ENCODE peak calls at places on chromosomes 5 and 9, in five cellular contexts. One of them, this sample, is unnamed.

GRCh38 chr9:99173570-99174504 is 47.9 kb downstream of the ALG2 start:
- DNase-seq in astrocyte of the spinal cord: no peak
- DNase-seq in effector memory CD4-positive, alpha-beta T cell: no peak
- DNase-seq in astrocyte: no peak
- DNase-seq in cardiac muscle cell: peak
- DNase-seq in this sample: no peak

GRCh38 chr9:98132806-98133631 is 14.0 kb upstream of the TRIM14 start:
- DNase-seq in cardiac muscle cell: no peak
- DNase-seq in astrocyte of the spinal cord: no peak
- DNase-seq in effector memory CD4-positive, alpha-beta T cell: no peak
- DNase-seq in astrocyte: no peak
- DNase-seq in this sample: no peak

GRCh38 chr9:90124961-90125360 is 517.7 kb downstream of the DIRAS2 start:
- DNase-seq in astrocyte of the spinal cord: no peak
- DNase-seq in cardiac muscle cell: peak
- DNase-seq in effector memory CD4-positive, alpha-beta T cell: no peak
- DNase-seq in astrocyte: no peak
- DNase-seq in this sample: no peak

GRCh38 chr9:81118416-81118815 is 570.9 kb downstream of the TLE1 start:
- DNase-seq in astrocyte of the spinal cord: no peak
- DNase-seq in effector memory CD4-positive, alpha-beta T cell: no peak
- DNase-seq in cardiac muscle cell: no peak
- DNase-seq in astrocyte: no peak
- DNase-seq in this sample: no peak

GRCh38 chr5:34895641-34896419 is 19.5 kb downstream of the RAD1 start:
- DNase-seq in astrocyte of the spinal cord: no peak
- DNase-seq in cardiac muscle cell: peak
- DNase-seq in effector memory CD4-positive, alpha-beta T cell: no peak
- DNase-seq in astrocyte: no peak
- DNase-seq in this sample: no peak

GRCh38 chr9:105390901-105391300 is 56.9 kb upstream of the FSD1L start:
- DNase-seq in astrocyte: no peak
- DNase-seq in effector memory CD4-positive, alpha-beta T cell: no peak
- DNase-seq in cardiac muscle cell: no peak
- DNase-seq in astrocyte of the spinal cord: no peak
- DNase-seq in this sample: no peak

GRCh38 chr9:90985631-90986030 is 184.0 kb downstream of the SYK start:
- DNase-seq in cardiac muscle cell: no peak
- DNase-seq in effector memory CD4-positive, alpha-beta T cell: no peak
- DNase-seq in astrocyte: no peak
- DNase-seq in astrocyte of the spinal cord: no peak
- DNase-seq in this sample: no peak

GRCh38 chr5:135735831-135736230 is 98.6 kb upstream of the SLC25A48 start:
- DNase-seq in cardiac muscle cell: no peak
- DNase-seq in effector memory CD4-positive, alpha-beta T cell: no peak
- DNase-seq in astrocyte of the spinal cord: no peak
- DNase-seq in astrocyte: no peak
- DNase-seq in this sample: no peak

GRCh38 chr5:174723315-174723978 is 935 bp upstream of the MSX2 start:
- DNase-seq in astrocyte of the spinal cord: no peak
- DNase-seq in effector memory CD4-positive, alpha-beta T cell: no peak
- DNase-seq in astrocyte: no peak
- DNase-seq in cardiac muscle cell: no peak
- DNase-seq in this sample: no peak

GRCh38 chr5:12920527-12920926 is 1016.3 kb upstream of the CTNND2 start:
- DNase-seq in astrocyte of the spinal cord: no peak
- DNase-seq in astrocyte: no peak
- DNase-seq in effector memory CD4-positive, alpha-beta T cell: no peak
- DNase-seq in cardiac muscle cell: no peak
- DNase-seq in this sample: no peak

GRCh38 chr9:15306757-15307522 is at the start of gene TTC39B:
- DNase-seq in astrocyte of the spinal cord: peak
- DNase-seq in cardiac muscle cell: peak
- DNase-seq in effector memory CD4-positive, alpha-beta T cell: peak
- DNase-seq in astrocyte: peak
- DNase-seq in this sample: peak

GRCh38 chr9:34603610-34604231 is 8.2 kb downstream of the RPP25L start:
- DNase-seq in effector memory CD4-positive, alpha-beta T cell: peak
- DNase-seq in cardiac muscle cell: peak
- DNase-seq in astrocyte of the spinal cord: peak
- DNase-seq in astrocyte: peak
- DNase-seq in this sample: no peak

GRCh38 chr5:61408476-61409168 is 76.6 kb downstream of the ZSWIM6 start:
- DNase-seq in astrocyte of the spinal cord: peak
- DNase-seq in astrocyte: peak
- DNase-seq in effector memory CD4-positive, alpha-beta T cell: peak
- DNase-seq in cardiac muscle cell: peak
- DNase-seq in this sample: peak
- H3K4me3 ChIP-seq in astrocyte of the spinal cord: no peak
- H3K4me3 ChIP-seq in astrocyte: peak
- H3K4me3 ChIP-seq in effector memory CD4-positive, alpha-beta T cell: peak
- H3K4me3 ChIP-seq in cardiac muscle cell: peak
- H3K4me3 ChIP-seq in this sample: no peak

GRCh38 chr9:133950916-133951231 is 41.2 kb downstream of the VAV2 start:
- DNase-seq in astrocyte: no peak
- DNase-seq in cardiac muscle cell: no peak
- DNase-seq in effector memory CD4-positive, alpha-beta T cell: no peak
- DNase-seq in astrocyte of the spinal cord: no peak
- DNase-seq in this sample: no peak
- H3K4me3 ChIP-seq in astrocyte: no peak
- H3K4me3 ChIP-seq in cardiac muscle cell: no peak
- H3K4me3 ChIP-seq in effector memory CD4-positive, alpha-beta T cell: no peak
- H3K4me3 ChIP-seq in astrocyte of the spinal cord: no peak
- H3K4me3 ChIP-seq in this sample: peak

DNA sequence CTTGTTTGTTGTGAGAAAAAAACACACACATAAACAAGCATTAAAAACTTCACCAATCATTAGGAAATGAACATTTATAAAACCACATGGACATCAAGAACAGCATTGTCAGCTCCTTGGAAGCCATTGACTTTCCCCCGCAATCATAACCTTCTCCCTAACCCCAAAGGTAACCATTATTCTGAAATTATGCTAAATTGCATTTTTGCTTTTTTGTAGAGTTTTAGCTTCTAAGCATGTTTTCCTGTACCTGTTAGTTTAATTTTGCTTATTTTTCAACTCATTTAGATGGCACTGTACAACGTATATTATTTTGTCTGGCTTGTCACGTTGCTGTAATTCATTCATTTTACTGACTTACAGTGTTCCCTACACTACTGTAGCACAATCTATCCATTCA is 36.8 kb downstream of the PDE6A start:
- DNase-seq in effector memory CD4-positive, alpha-beta T cell: no peak
- DNase-seq in cardiac muscle cell: no peak
- DNase-seq in astrocyte of the spinal cord: no peak
- DNase-seq in astrocyte: no peak
- DNase-seq in this sample: no peak
- H3K4me3 ChIP-seq in effector memory CD4-positive, alpha-beta T cell: no peak
- H3K4me3 ChIP-seq in cardiac muscle cell: no peak
- H3K4me3 ChIP-seq in astrocyte of the spinal cord: no peak
- H3K4me3 ChIP-seq in astrocyte: no peak
- H3K4me3 ChIP-seq in this sample: no peak

GRCh38 chr9:129351642-129352151 is 173.6 kb upstream of the IER5L start:
- DNase-seq in cardiac muscle cell: peak
- DNase-seq in astrocyte of the spinal cord: no peak
- DNase-seq in effector memory CD4-positive, alpha-beta T cell: no peak
- DNase-seq in astrocyte: no peak
- DNase-seq in this sample: no peak
- H3K4me3 ChIP-seq in cardiac muscle cell: peak
- H3K4me3 ChIP-seq in astrocyte of the spinal cord: peak
- H3K4me3 ChIP-seq in effector memory CD4-positive, alpha-beta T cell: peak
- H3K4me3 ChIP-seq in astrocyte: peak
- H3K4me3 ChIP-seq in this sample: peak